ENCODE peak calls at places on chromosomes 5 and 9, in five cellular contexts. One of them, this sample, is unnamed. For H3K9me3, the result is how much of the 10 kb centered on the place peaks cover.

GRCh38 chr5:141637693-141638419 is 1.1 kb downstream of the RELL2 start:
- DNase-seq in cardiac muscle cell: peak
- DNase-seq in AG04450: no peak
- DNase-seq in spleen: peak
- DNase-seq in A673: peak
- DNase-seq in this sample: peak

GRCh38 chr5:39461007-39461682 is 36.4 kb upstream of the DAB2 start:
- DNase-seq in spleen: no peak
- DNase-seq in AG04450: no peak
- DNase-seq in cardiac muscle cell: no peak
- DNase-seq in A673: no peak
- DNase-seq in this sample: no peak

GRCh38 chr9:112774006-112774996 is 23.7 kb downstream of the SNX30 start:
- DNase-seq in A673: no peak
- DNase-seq in AG04450: no peak
- DNase-seq in spleen: no peak
- DNase-seq in cardiac muscle cell: peak
- DNase-seq in this sample: no peak

GRCh38 chr5:173451651-173452050 is 123.4 kb upstream of the STC2 start:
- DNase-seq in cardiac muscle cell: no peak
- DNase-seq in AG04450: no peak
- DNase-seq in A673: no peak
- DNase-seq in spleen: no peak
- DNase-seq in this sample: no peak

GRCh38 chr5:14061106-14061505 is 82.0 kb upstream of the TRIO start:
- DNase-seq in A673: no peak
- DNase-seq in AG04450: no peak
- DNase-seq in cardiac muscle cell: no peak
- DNase-seq in spleen: no peak
- DNase-seq in this sample: no peak

GRCh38 chr5:147037517-147038205 is 159.1 kb upstream of the PPP2R2B start:
- DNase-seq in AG04450: no peak
- DNase-seq in A673: peak
- DNase-seq in cardiac muscle cell: peak
- DNase-seq in spleen: no peak
- DNase-seq in this sample: no peak

GRCh38 chr5:180553530-180553929 is 37.8 kb downstream of the SCGB3A1 start:
- DNase-seq in A673: no peak
- DNase-seq in spleen: no peak
- DNase-seq in AG04450: no peak
- DNase-seq in cardiac muscle cell: no peak
- DNase-seq in this sample: no peak

GRCh38 chr5:173643964-173644363 is 27.5 kb upstream of the BOD1 start:
- DNase-seq in AG04450: no peak
- DNase-seq in cardiac muscle cell: peak
- DNase-seq in A673: no peak
- DNase-seq in spleen: no peak
- DNase-seq in this sample: no peak

GRCh38 chr5:123209163-123210013 is 120.3 kb downstream of the PRDM6 start:
- DNase-seq in cardiac muscle cell: peak
- DNase-seq in spleen: no peak
- DNase-seq in AG04450: peak
- DNase-seq in A673: peak
- DNase-seq in this sample: no peak

GRCh38 chr5:109045710-109046109 is 298.0 kb downstream of the FER start:
- DNase-seq in A673: no peak
- DNase-seq in spleen: no peak
- DNase-seq in AG04450: no peak
- DNase-seq in cardiac muscle cell: peak
- DNase-seq in this sample: no peak

GRCh38 chr9:72384710-72385475 is 19.9 kb upstream of the ZFAND5 start:
- DNase-seq in cardiac muscle cell: no peak
- DNase-seq in spleen: no peak
- DNase-seq in A673: no peak
- DNase-seq in AG04450: no peak
- DNase-seq in this sample: no peak

GRCh38 chr5:18329346-18329745 is 695.1 kb downstream of the TAF11L14 start:
- DNase-seq in A673: no peak
- DNase-seq in AG04450: no peak
- DNase-seq in spleen: no peak
- DNase-seq in cardiac muscle cell: no peak
- DNase-seq in this sample: no peak

GRCh38 chr5:76720988-76721569 is 5.2 kb downstream of the F2R start:
- DNase-seq in cardiac muscle cell: no peak
- DNase-seq in A673: no peak
- DNase-seq in spleen: no peak
- DNase-seq in AG04450: no peak
- DNase-seq in this sample: no peak

GRCh38 chr5:177412603-177413233 is 3.4 kb upstream of the F12 start:
- DNase-seq in cardiac muscle cell: no peak
- DNase-seq in A673: no peak
- DNase-seq in AG04450: no peak
- DNase-seq in spleen: no peak
- DNase-seq in this sample: peak

GRCh38 chr9:70587143-70587710 is 172.8 kb upstream of the KLF9 start:
- DNase-seq in cardiac muscle cell: peak
- DNase-seq in AG04450: no peak
- DNase-seq in spleen: no peak
- DNase-seq in A673: no peak
- DNase-seq in this sample: no peak

GRCh38 chr5:171724771-171725609 is 60.6 kb upstream of the SMIM23 start:
- DNase-seq in spleen: no peak
- DNase-seq in A673: no peak
- DNase-seq in AG04450: no peak
- DNase-seq in cardiac muscle cell: no peak
- DNase-seq in this sample: no peak

GRCh38 chr9:122374885-122375420 is 4.1 kb downstream of the PTGS1 start:
- DNase-seq in AG04450: no peak
- DNase-seq in spleen: peak
- DNase-seq in A673: no peak
- DNase-seq in cardiac muscle cell: peak
- DNase-seq in this sample: no peak

GRCh38 chr9:94079236-94079635 is 5.0 kb upstream of the PTPDC1 start:
- DNase-seq in spleen: no peak
- DNase-seq in cardiac muscle cell: no peak
- DNase-seq in A673: no peak
- DNase-seq in AG04450: no peak
- DNase-seq in this sample: no peak

GRCh38 chr5:167592114-167592513 is 699.3 kb upstream of the WWC1 start:
- DNase-seq in spleen: no peak
- DNase-seq in cardiac muscle cell: no peak
- DNase-seq in AG04450: no peak
- DNase-seq in A673: no peak
- DNase-seq in this sample: no peak

GRCh38 chr9:121684381-121685145 is 33.1 kb downstream of the DAB2IP start:
- DNase-seq in A673: peak
- DNase-seq in AG04450: no peak
- DNase-seq in spleen: peak
- DNase-seq in cardiac muscle cell: peak
- DNase-seq in this sample: no peak

DNA sequence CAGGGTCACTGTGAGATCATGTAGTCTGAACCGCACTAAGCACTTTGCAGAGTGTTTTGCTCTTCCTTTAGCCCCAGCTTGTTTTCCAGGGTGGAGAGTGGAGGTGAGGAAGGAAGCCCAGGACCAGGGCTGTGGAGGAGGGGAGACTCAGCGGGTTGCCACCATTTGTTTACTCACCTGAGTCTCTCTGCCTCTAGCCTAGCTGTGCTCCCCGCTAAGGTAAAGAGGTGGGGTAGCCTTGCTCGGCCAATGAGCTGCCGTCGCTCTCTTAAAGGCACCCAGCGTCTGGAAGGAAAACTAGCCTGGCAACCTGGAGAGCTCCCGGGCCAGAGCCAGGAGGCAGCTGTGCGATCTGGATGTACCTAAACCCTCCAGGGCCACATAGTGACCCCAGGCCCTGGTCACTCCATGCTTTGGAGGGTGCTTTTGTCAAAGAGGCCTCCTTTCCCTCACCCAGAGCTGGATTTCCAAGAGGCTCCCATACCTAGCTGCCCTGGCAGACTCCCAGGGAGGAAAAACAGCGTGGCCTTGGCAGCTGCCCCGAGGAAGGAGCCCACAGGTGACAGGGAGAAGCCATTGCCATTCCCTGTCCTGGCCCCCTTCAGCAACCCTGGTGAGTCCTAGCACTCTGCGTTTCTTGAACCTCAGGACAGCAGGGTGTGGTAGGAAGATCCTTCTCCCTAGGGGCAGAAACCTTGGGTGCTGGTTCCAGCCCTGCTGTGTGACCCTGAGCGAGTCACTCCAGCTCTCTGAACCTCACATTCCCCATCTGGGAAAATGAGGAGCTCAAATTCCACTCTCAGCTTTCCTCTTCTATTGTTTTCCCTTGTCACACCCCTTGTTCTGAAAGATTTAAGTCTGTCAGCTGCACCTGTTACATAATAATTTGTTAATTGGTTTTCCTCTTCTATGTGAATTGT is 42.4 kb upstream of the LARP1 start:
- DNase-seq in cardiac muscle cell: no peak
- DNase-seq in spleen: no peak
- DNase-seq in AG04450: no peak
- DNase-seq in A673: no peak
- DNase-seq in this sample: no peak
- H3K4me3 ChIP-seq in cardiac muscle cell: no peak
- H3K4me3 ChIP-seq in spleen: no peak
- H3K4me3 ChIP-seq in AG04450: no peak
- H3K4me3 ChIP-seq in A673: no peak
- H3K4me3 ChIP-seq in this sample: no peak

DNA sequence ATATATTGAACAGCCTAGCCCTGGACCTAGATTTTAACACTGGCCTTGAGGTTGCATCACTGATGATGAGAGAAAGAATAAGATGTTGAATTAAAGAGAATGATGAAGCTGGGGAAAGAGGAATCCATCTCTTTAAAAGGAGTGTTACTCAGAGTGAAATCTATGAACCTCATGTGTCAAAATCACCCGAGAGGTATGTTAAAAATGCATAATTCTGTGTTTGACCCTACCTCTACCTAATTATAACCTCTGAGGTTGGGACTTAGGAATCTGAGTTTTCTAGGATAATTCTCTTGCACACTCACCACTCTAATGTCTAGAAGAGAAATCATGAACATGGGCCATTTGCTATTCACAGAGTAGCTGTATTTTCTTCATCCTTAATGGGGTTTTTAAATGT is 479.4 kb downstream of the ENC1 start:
- DNase-seq in spleen: no peak
- DNase-seq in A673: no peak
- DNase-seq in cardiac muscle cell: no peak
- DNase-seq in AG04450: no peak
- DNase-seq in this sample: no peak
- H3K27ac ChIP-seq in spleen: no peak
- H3K27ac ChIP-seq in A673: no peak
- H3K27ac ChIP-seq in cardiac muscle cell: no peak
- H3K27ac ChIP-seq in AG04450: no peak
- H3K27ac ChIP-seq in this sample: no peak

DNA sequence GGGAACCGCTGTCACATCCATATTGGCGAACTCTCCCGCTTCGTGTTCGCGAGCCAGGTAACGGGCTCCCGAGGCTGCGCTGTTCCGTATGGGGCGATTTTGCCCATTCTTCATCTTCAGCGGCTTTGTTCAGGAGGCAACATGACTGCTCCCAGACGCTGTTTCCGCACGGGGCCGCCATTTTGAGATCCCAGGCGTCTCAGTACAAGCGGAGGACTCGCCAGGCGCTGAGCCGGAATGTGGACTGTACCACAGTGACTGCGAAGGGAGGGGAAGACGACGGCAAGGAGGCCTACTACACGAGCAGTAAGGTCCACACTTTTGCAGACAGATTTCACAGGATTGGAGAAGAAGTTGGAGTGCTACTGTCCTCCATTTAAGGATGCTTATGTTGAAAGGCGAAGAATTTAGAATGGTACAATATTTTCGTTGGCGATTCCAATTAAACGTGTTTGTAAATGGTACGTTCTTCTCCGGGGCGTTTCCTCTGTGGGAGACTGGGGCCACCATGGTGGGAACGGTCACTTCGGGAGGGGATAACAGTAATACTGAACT is 41.6 kb upstream of the ZNF300 start:
- DNase-seq in spleen: peak
- DNase-seq in AG04450: peak
- DNase-seq in cardiac muscle cell: peak
- DNase-seq in A673: peak
- DNase-seq in this sample: no peak
- H3K9me3 ChIP-seq in spleen: half or more
- H3K9me3 ChIP-seq in AG04450: under half
- H3K9me3 ChIP-seq in cardiac muscle cell: under half
- H3K9me3 ChIP-seq in A673: under half
- H3K9me3 ChIP-seq in this sample: under half

GRCh38 chr5:132223861-132224260 is 3.8 kb downstream of the P4HA2 start:
- DNase-seq in AG04450: no peak
- DNase-seq in spleen: peak
- DNase-seq in cardiac muscle cell: no peak
- DNase-seq in A673: no peak
- DNase-seq in this sample: no peak

GRCh38 chr5:132222649-132223038 is 5.0 kb downstream of the P4HA2 start:
- DNase-seq in A673: no peak
- DNase-seq in cardiac muscle cell: no peak
- DNase-seq in AG04450: no peak
- DNase-seq in spleen: peak
- DNase-seq in this sample: no peak

GRCh38 chr5:132220476-132220875 is 7.2 kb downstream of the P4HA2 start:
- DNase-seq in cardiac muscle cell: peak
- DNase-seq in A673: no peak
- DNase-seq in spleen: no peak
- DNase-seq in AG04450: no peak
- DNase-seq in this sample: no peak

GRCh38 chr5:132219981-132220380 is 7.7 kb downstream of the P4HA2 start:
- DNase-seq in AG04450: no peak
- DNase-seq in spleen: peak
- DNase-seq in A673: no peak
- DNase-seq in cardiac muscle cell: no peak
- DNase-seq in this sample: no peak

GRCh38 chr5:132221781-132222648 is 5.6 kb downstream of the P4HA2 start:
- DNase-seq in A673: no peak
- DNase-seq in cardiac muscle cell: peak
- DNase-seq in spleen: peak
- DNase-seq in AG04450: peak
- DNase-seq in this sample: no peak
- H3K4me3 ChIP-seq in A673: no peak
- H3K4me3 ChIP-seq in cardiac muscle cell: no peak
- H3K4me3 ChIP-seq in spleen: no peak
- H3K4me3 ChIP-seq in AG04450: no peak
- H3K4me3 ChIP-seq in this sample: no peak

DNA sequence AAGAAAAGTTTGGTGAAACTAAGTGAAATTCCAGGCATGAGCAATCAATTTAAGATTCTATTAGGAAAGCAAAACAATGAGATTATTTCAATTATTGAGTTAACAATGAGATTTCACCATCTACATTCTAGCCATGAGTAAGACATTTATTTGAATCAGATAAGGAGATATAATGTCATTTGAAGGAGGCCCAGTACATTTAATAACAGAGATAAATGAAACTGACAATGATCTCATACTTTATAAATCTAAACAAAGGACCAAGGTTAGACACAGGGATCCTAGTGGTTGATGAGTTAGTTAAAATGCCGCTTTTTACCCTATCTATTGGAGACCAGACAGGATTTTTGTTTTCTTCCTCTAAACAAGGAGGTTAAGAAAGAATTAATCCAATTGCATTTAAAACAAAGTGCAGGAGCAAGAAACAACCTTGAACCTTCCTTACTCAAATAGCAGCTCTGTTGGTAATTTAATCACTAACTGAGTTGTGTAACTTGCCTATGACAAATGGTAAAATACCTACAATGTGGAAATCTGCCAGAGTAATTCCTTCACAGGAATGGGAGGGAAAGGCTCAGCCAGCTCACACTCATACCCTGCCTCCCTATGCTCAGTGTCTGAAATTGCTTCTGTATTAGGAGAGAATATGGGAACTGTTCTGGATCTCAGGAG is 103.5 kb upstream of the NR3C1 start:
- DNase-seq in cardiac muscle cell: peak
- DNase-seq in spleen: no peak
- DNase-seq in AG04450: peak
- DNase-seq in A673: peak
- DNase-seq in this sample: no peak
- H3K27ac ChIP-seq in cardiac muscle cell: no peak
- H3K27ac ChIP-seq in spleen: no peak
- H3K27ac ChIP-seq in AG04450: peak
- H3K27ac ChIP-seq in A673: no peak
- H3K27ac ChIP-seq in this sample: no peak